ENCODE peak calls at places on chromosome 11, in four cellular contexts. H is heart right ventricle; O is H9; S is CD8-positive, alpha-beta T cell. G is an unnamed sample.

GRCh38 chr11:124800226-124800929 is at the start of gene MSANTD2:
- DNase-seq in H (peak; percentile 86), O (peak; percentile 82), S (peak; percentile 88), G (peak; percentile 86)

GRCh38 chr11:38791346-38791961 is 2193.4 kb upstream of the RAG2 start:
- DNase-seq in H (no peak), O (peak; percentile 31), S (no peak), G (peak; percentile 22)

GRCh38 chr11:492416-493226 is 14.4 kb downstream of the RNH1 start:
- DNase-seq in H (no peak), O (no peak), S (no peak), G (no peak)

GRCh38 chr11:115612331-115612730 is 108.1 kb upstream of the CADM1 start:
- DNase-seq in H (no peak), O (peak; percentile 60), S (no peak), G (no peak)

GRCh38 chr11:71339178-71339881 is 87.0 kb upstream of the SHANK2 start:
- DNase-seq in H (no peak), O (no peak), S (no peak), G (peak; percentile 80)

GRCh38 chr11:4181780-4182721 is 87.5 kb downstream of the RRM1 start:
- DNase-seq in H (peak; percentile 62), O (peak; percentile 84), S (no peak), G (peak; percentile 75)

GRCh38 chr11:65718964-65719492 is 1.6 kb downstream of the RNASEH2C start:
- DNase-seq in H (no peak), O (no peak), S (no peak), G (no peak)

GRCh38 chr11:74316772-74317505 is 5.5 kb upstream of the P4HA3 start:
- DNase-seq in H (no peak), O (no peak), S (no peak), G (no peak)

GRCh38 chr11:122709042-122709760 is 53.7 kb downstream of the UBASH3B start:
- DNase-seq in H (no peak), O (no peak), S (no peak), G (peak; percentile 61)

GRCh38 chr11:56093008-56093407 is at the start of gene OR8I2:
- DNase-seq in H (no peak), O (no peak), S (no peak), G (no peak)

GRCh38 chr11:10792385-10793068 is 16.2 kb downstream of the EIF4G2 start:
- DNase-seq in H (peak; percentile 92), O (peak; percentile 96), S (peak; percentile 91), G (peak; percentile 90)

GRCh38 chr11:78218707-78219492 is 30.2 kb downstream of the USP35 start:
- DNase-seq in H (no peak), O (peak; percentile 16), S (peak; percentile 31), G (no peak)

GRCh38 chr11:122159173-122159701 is 43.2 kb upstream of the BLID start:
- DNase-seq in H (no peak), O (no peak), S (no peak), G (peak; percentile 59)

GRCh38 chr11:34155759-34156062 is 50.3 kb downstream of the NAT10 start:
- DNase-seq in H (no peak), O (no peak), S (no peak), G (no peak)
- H3K27ac ChIP-seq in H (no peak overlapping the region), O (no peak overlapping the region), S (no peak overlapping the region), G (no peak overlapping the region)

GRCh38 chr11:20164152-20164551 is 3.9 kb upstream of the DBX1 start:
- DNase-seq in H (no peak), O (no peak), S (no peak), G (no peak)

GRCh38 chr11:20161923-20162322 is 1.6 kb upstream of the DBX1 start:
- DNase-seq in H (no peak), O (no peak), S (no peak), G (no peak)

GRCh38 chr11:20162824-20163777 is 2.8 kb upstream of the DBX1 start:
- DNase-seq in H (no peak), O (peak; percentile 66), S (no peak), G (peak; percentile 12)

GRCh38 chr11:20162340-20162739 is 2.1 kb upstream of the DBX1 start:
- DNase-seq in H (no peak), O (peak; percentile 45), S (no peak), G (no peak)

GRCh38 chr11:20163778-20164133 is 3.5 kb upstream of the DBX1 start:
- DNase-seq in H (no peak), O (no peak), S (no peak), G (no peak)
- H3K4me1 ChIP-seq in H (peaks cover 12% of the 10 kb centered on the region), O (peaks cover 4% of the 10 kb centered on the region), S (peaks cover 13% of the 10 kb centered on the region), G (peaks cover 6% of the 10 kb centered on the region)

DNA sequence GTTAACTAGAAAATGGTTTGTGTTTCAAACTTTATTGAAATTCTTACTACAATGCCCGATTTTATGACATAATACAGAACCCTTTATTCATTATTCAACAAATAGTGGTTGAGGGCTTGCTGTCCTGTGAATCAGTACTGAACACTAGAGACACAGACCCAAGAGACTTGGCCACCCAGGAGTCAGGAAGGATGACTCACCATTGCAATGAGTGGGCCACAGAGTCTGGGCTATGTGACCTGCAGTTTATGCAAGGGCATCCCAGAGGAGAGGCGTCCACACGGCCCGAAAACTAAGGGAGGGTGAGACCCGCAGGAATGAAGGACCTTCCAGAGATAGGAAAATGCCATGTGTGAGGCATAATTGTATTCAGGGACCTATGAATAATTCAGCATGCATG is 143.8 kb upstream of the DDI1 start:
- DNase-seq in H (no peak), O (no peak), S (no peak), G (peak; percentile 84)
- H3K27ac ChIP-seq in H (no peak overlapping the region), O (no peak overlapping the region), S (no peak overlapping the region), G (peak overlapping the region; percentile 57)

GRCh38 chr11:109423860-109424190 is 1.8 kb downstream of the C11orf87 start:
- DNase-seq in H (no peak), O (no peak), S (no peak), G (no peak)
- H3K4me1 ChIP-seq in H (peaks cover 7% of the 10 kb centered on the region), O (no peaks in the 10 kb centered on the region), S (no peaks in the 10 kb centered on the region), G (peaks cover 4% of the 10 kb centered on the region)

GRCh38 chr11:3147626-3148025 is 17.5 kb downstream of the OSBPL5 start:
- DNase-seq in H (no peak), O (no peak), S (no peak), G (no peak)
- H3K27ac ChIP-seq in H (peak overlapping the region; percentile 41), O (no peak overlapping the region), S (no peak overlapping the region), G (peak overlapping the region; percentile 37)

GRCh38 chr11:31102316-31102715 is 267.2 kb downstream of the DCDC1 start:
- DNase-seq in H (no peak), O (no peak), S (no peak), G (no peak)

GRCh38 chr11:31109446-31109845 is 260.1 kb downstream of the DCDC1 start:
- DNase-seq in H (no peak), O (no peak), S (no peak), G (no peak)

GRCh38 chr11:31102875-31103274 is 266.7 kb downstream of the DCDC1 start:
- DNase-seq in H (no peak), O (no peak), S (no peak), G (no peak)

GRCh38 chr11:31106963-31107576 is 262.5 kb downstream of the DCDC1 start:
- DNase-seq in H (peak; percentile 24), O (peak; percentile 67), S (peak; percentile 48), G (peak; percentile 43)

GRCh38 chr11:31106326-31106725 is 263.2 kb downstream of the DCDC1 start:
- DNase-seq in H (no peak), O (no peak), S (no peak), G (no peak)
- H3K4me1 ChIP-seq in H (no peaks in the 10 kb centered on the region), O (no peaks in the 10 kb centered on the region), S (no peaks in the 10 kb centered on the region), G (no peaks in the 10 kb centered on the region)

G was measured in SJSA1.